ENCODE peak calls at places on chromosomes 1 and 21, in seven cellular contexts. One of them, this sample, is unnamed.

GRCh38 chr21:31310750-31311149 is 33.3 kb downstream of the TIAM1 start:
- DNase-seq in SK-N-SH: no peak
- DNase-seq in heart right ventricle: no peak
- DNase-seq in adrenal gland: no peak
- DNase-seq in A549: no peak
- DNase-seq in IMR-90: peak; percentile 81
- DNase-seq in left ventricle myocardium inferior: no peak
- DNase-seq in this sample: no peak

GRCh38 chr1:225454733-225455132 is 26.9 kb upstream of the LBR start:
- DNase-seq in IMR-90: peak; percentile 89
- DNase-seq in heart right ventricle: no peak
- DNase-seq in adrenal gland: peak; percentile 73
- DNase-seq in left ventricle myocardium inferior: no peak
- DNase-seq in SK-N-SH: no peak
- DNase-seq in A549: peak; percentile 89
- DNase-seq in this sample: no peak

GRCh38 chr1:220804202-220804586 is 17.5 kb downstream of the MTARC1 start:
- DNase-seq in left ventricle myocardium inferior: no peak
- DNase-seq in SK-N-SH: no peak
- DNase-seq in A549: no peak
- DNase-seq in heart right ventricle: no peak
- DNase-seq in IMR-90: peak; percentile 60
- DNase-seq in adrenal gland: no peak
- DNase-seq in this sample: no peak

GRCh38 chr21:42463861-42464515 is 32.0 kb downstream of the RSPH1 start:
- DNase-seq in left ventricle myocardium inferior: no peak
- DNase-seq in IMR-90: peak; percentile 68
- DNase-seq in SK-N-SH: no peak
- DNase-seq in heart right ventricle: no peak
- DNase-seq in A549: no peak
- DNase-seq in adrenal gland: no peak
- DNase-seq in this sample: no peak

GRCh38 chr1:7558481-7558880 is 212.6 kb upstream of the VAMP3 start:
- DNase-seq in heart right ventricle: no peak
- DNase-seq in adrenal gland: no peak
- DNase-seq in SK-N-SH: peak; percentile 66
- DNase-seq in left ventricle myocardium inferior: no peak
- DNase-seq in IMR-90: no peak
- DNase-seq in A549: no peak
- DNase-seq in this sample: no peak

GRCh38 chr1:221869759-221870158 is 127.9 kb upstream of the DUSP10 start:
- DNase-seq in heart right ventricle: no peak
- DNase-seq in A549: no peak
- DNase-seq in IMR-90: peak; percentile 85
- DNase-seq in SK-N-SH: no peak
- DNase-seq in adrenal gland: no peak
- DNase-seq in left ventricle myocardium inferior: no peak
- DNase-seq in this sample: no peak

GRCh38 chr1:32012709-32013385 is 821 bp upstream of the KHDRBS1 start:
- DNase-seq in left ventricle myocardium inferior: no peak
- DNase-seq in A549: no peak
- DNase-seq in heart right ventricle: no peak
- DNase-seq in IMR-90: no peak
- DNase-seq in SK-N-SH: no peak
- DNase-seq in adrenal gland: no peak
- DNase-seq in this sample: no peak

GRCh38 chr1:227903614-227904501 is 43.9 kb downstream of the WNT9A start:
- DNase-seq in IMR-90: no peak
- DNase-seq in SK-N-SH: no peak
- DNase-seq in adrenal gland: no peak
- DNase-seq in left ventricle myocardium inferior: no peak
- DNase-seq in heart right ventricle: peak; percentile 15
- DNase-seq in A549: no peak
- DNase-seq in this sample: no peak

GRCh38 chr1:89815611-89816010 is 5.2 kb upstream of the LRRC8D start:
- DNase-seq in SK-N-SH: no peak
- DNase-seq in adrenal gland: no peak
- DNase-seq in left ventricle myocardium inferior: no peak
- DNase-seq in IMR-90: no peak
- DNase-seq in A549: no peak
- DNase-seq in heart right ventricle: no peak
- DNase-seq in this sample: no peak

GRCh38 chr1:201262963-201263608 is 20.2 kb upstream of the PKP1 start:
- DNase-seq in heart right ventricle: no peak
- DNase-seq in A549: no peak
- DNase-seq in IMR-90: no peak
- DNase-seq in SK-N-SH: peak; percentile 39
- DNase-seq in left ventricle myocardium inferior: no peak
- DNase-seq in adrenal gland: no peak
- DNase-seq in this sample: peak; percentile 21

GRCh38 chr1:224535641-224536040 is 80.5 kb upstream of the CNIH3 start:
- DNase-seq in IMR-90: no peak
- DNase-seq in heart right ventricle: no peak
- DNase-seq in SK-N-SH: no peak
- DNase-seq in adrenal gland: no peak
- DNase-seq in left ventricle myocardium inferior: no peak
- DNase-seq in A549: no peak
- DNase-seq in this sample: no peak

GRCh38 chr1:25875154-25875855 is at the start of gene PAQR7:
- DNase-seq in left ventricle myocardium inferior: peak; percentile 74
- DNase-seq in SK-N-SH: peak; percentile 92
- DNase-seq in heart right ventricle: peak; percentile 76
- DNase-seq in IMR-90: peak; percentile 70
- DNase-seq in A549: peak; percentile 15
- DNase-seq in adrenal gland: peak; percentile 86
- DNase-seq in this sample: no peak
- TF ChIP-seq CTCF in left ventricle myocardium inferior: peak; percentile 9
- TF ChIP-seq CTCF in SK-N-SH: peak; percentile 11
- TF ChIP-seq CTCF in heart right ventricle: no peak
- TF ChIP-seq CTCF in IMR-90: no peak
- TF ChIP-seq CTCF in A549: no peak
- TF ChIP-seq CTCF in adrenal gland: no peak
- TF ChIP-seq CTCF in this sample: peak; percentile 31

DNA sequence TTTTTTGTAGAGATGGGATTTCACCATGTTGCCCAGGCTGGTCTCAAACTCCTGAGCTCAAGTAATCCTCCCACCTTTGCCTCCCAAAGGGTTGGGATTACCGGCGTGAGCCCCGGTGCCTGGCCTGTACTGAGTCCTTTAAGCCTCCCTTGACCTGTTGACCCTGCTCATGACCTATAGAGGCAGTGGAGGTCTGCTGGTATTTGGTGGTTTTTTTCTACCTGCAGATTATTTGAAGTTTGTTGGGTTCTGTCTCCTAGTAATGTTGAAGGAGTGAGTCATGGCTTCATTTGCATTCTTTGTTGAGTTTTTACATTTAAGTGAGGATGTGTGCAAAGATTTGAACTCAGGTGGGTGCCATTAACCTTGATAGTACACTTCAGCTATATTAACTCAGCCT is 14.7 kb upstream of the NPPB start:
- DNase-seq in heart right ventricle: no peak
- DNase-seq in adrenal gland: no peak
- DNase-seq in IMR-90: no peak
- DNase-seq in SK-N-SH: no peak
- DNase-seq in A549: no peak
- DNase-seq in left ventricle myocardium inferior: no peak
- DNase-seq in this sample: no peak
- H3K27ac ChIP-seq in heart right ventricle: peak overlapping the region; percentile 91
- H3K27ac ChIP-seq in adrenal gland: no peak overlapping the region
- H3K27ac ChIP-seq in IMR-90: no peak overlapping the region
- H3K27ac ChIP-seq in SK-N-SH: no peak overlapping the region
- H3K27ac ChIP-seq in A549: no peak overlapping the region
- H3K27ac ChIP-seq in left ventricle myocardium inferior: peak overlapping the region; percentile 91
- H3K27ac ChIP-seq in this sample: no peak overlapping the region

DNA sequence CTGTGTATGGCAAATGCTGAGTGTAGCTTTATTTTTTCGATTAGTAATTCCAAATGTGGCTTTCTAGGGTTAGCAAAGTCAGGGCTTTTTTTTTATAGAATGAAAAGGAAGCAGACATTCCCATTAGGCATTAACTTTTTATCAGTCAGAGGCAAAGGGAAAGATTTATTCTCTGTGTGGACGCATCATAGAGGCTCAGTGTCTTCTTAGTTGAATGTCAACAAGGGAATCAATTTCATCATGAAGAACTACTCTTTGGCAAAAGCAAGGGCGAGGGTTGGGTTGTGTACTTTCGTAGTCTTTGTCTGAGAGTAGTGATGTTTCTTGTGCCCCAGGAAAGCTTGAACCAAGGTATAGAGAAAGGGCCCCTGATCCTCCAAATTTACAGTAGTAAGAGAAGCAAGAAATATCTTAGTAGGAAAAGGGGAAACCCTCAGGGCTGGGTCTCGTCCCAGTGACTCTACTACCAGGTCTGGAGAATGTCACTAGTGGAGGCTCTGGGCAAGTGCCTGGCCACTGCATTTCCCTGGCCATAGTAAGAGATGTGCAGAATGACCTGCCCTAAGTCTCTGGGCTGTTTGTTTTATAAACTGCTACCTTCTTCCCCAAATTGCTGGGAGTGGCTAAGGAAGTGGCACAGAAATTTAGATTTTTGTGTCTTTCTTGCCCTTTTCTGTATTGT is 30.0 kb upstream of the MACF1 start:
- DNase-seq in adrenal gland: no peak
- DNase-seq in IMR-90: no peak
- DNase-seq in A549: no peak
- DNase-seq in heart right ventricle: no peak
- DNase-seq in left ventricle myocardium inferior: no peak
- DNase-seq in SK-N-SH: no peak
- DNase-seq in this sample: no peak
- H3K4me1 ChIP-seq in adrenal gland: peaks cover 57% of the 10 kb centered on the region
- H3K4me1 ChIP-seq in IMR-90: peaks cover 30% of the 10 kb centered on the region
- H3K4me1 ChIP-seq in A549: peaks cover 86% of the 10 kb centered on the region
- H3K4me1 ChIP-seq in heart right ventricle: peaks cover 3% of the 10 kb centered on the region
- H3K4me1 ChIP-seq in left ventricle myocardium inferior: peaks cover 73% of the 10 kb centered on the region
- H3K4me1 ChIP-seq in SK-N-SH: peaks cover 69% of the 10 kb centered on the region
- H3K4me1 ChIP-seq in this sample: peaks cover 61% of the 10 kb centered on the region

GRCh38 chr1:182269097-182269496 is 122.5 kb downstream of the GLUL start:
- DNase-seq in heart right ventricle: no peak
- DNase-seq in left ventricle myocardium inferior: no peak
- DNase-seq in IMR-90: no peak
- DNase-seq in SK-N-SH: no peak
- DNase-seq in A549: no peak
- DNase-seq in adrenal gland: no peak
- DNase-seq in this sample: no peak
- TF ChIP-seq CTCF in heart right ventricle: no peak
- TF ChIP-seq CTCF in left ventricle myocardium inferior: no peak
- TF ChIP-seq CTCF in IMR-90: no peak
- TF ChIP-seq CTCF in SK-N-SH: no peak
- TF ChIP-seq CTCF in A549: no peak
- TF ChIP-seq CTCF in adrenal gland: no peak
- TF ChIP-seq CTCF in this sample: no peak

GRCh38 chr1:17520473-17521319 is 18.8 kb upstream of the ARHGEF10L start:
- DNase-seq in heart right ventricle: no peak
- DNase-seq in A549: no peak
- DNase-seq in adrenal gland: no peak
- DNase-seq in SK-N-SH: no peak
- DNase-seq in left ventricle myocardium inferior: no peak
- DNase-seq in IMR-90: no peak
- DNase-seq in this sample: no peak
- H3K27ac ChIP-seq in heart right ventricle: no peak overlapping the region
- H3K27ac ChIP-seq in A549: no peak overlapping the region
- H3K27ac ChIP-seq in adrenal gland: no peak overlapping the region
- H3K27ac ChIP-seq in SK-N-SH: no peak overlapping the region
- H3K27ac ChIP-seq in left ventricle myocardium inferior: no peak overlapping the region
- H3K27ac ChIP-seq in IMR-90: no peak overlapping the region
- H3K27ac ChIP-seq in this sample: peak overlapping the region; percentile 8

DNA sequence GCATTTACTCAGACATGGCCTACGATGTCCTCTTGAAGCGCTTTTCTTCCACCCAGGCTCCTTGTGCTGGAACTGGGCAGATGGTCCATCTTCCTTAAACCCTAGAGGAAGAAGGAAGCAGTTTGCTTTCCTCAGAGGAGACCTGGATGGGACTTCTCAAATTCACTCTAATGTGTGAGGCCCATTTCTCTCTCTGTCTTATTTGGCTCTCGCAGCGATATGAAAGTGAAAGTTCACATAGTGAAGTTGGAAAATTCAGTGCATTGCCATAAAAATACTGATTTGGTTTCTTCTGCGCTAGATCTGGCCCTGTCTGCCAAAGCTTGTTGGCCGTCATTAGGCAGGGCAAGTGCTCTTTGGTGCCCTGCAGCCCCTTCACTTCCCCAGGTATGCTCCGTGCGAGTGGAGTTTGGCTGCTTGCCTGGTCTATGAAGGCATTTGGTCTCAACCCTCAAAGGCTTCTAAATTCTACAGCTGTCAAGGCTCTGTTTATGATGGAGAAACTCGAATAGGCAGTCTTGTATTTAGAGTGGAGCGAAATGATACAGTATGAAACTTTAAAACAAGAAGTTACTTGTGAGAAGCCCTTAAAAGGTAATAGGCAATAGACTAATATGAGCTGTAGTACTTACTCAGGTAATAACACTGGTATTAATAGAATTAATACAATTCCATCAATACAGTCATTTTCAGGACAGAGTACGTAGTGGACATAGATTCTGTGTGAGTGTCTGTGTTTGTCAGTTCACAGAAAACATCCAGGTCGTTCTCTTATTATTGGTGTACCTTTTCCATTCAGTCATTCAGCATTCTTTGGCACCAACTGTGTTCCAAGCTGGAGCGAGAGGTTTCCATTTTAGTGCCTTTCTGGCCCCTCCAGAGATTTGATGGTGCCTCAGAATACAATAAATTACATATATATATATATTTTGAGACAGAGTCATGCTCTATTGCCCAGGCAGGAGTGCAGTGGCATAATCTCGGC is 20.5 kb downstream of the SZRD1 start:
- DNase-seq in left ventricle myocardium inferior: no peak
- DNase-seq in SK-N-SH: no peak
- DNase-seq in heart right ventricle: no peak
- DNase-seq in IMR-90: peak; percentile 30
- DNase-seq in A549: no peak
- DNase-seq in adrenal gland: no peak
- DNase-seq in this sample: no peak
- H3K4me1 ChIP-seq in left ventricle myocardium inferior: peaks cover 85% of the 10 kb centered on the region
- H3K4me1 ChIP-seq in SK-N-SH: peaks cover 17% of the 10 kb centered on the region
- H3K4me1 ChIP-seq in heart right ventricle: peaks cover 28% of the 10 kb centered on the region
- H3K4me1 ChIP-seq in IMR-90: peaks cover 28% of the 10 kb centered on the region
- H3K4me1 ChIP-seq in A549: peaks cover 71% of the 10 kb centered on the region
- H3K4me1 ChIP-seq in adrenal gland: peaks cover 71% of the 10 kb centered on the region
- H3K4me1 ChIP-seq in this sample: peaks cover 25% of the 10 kb centered on the region

DNA sequence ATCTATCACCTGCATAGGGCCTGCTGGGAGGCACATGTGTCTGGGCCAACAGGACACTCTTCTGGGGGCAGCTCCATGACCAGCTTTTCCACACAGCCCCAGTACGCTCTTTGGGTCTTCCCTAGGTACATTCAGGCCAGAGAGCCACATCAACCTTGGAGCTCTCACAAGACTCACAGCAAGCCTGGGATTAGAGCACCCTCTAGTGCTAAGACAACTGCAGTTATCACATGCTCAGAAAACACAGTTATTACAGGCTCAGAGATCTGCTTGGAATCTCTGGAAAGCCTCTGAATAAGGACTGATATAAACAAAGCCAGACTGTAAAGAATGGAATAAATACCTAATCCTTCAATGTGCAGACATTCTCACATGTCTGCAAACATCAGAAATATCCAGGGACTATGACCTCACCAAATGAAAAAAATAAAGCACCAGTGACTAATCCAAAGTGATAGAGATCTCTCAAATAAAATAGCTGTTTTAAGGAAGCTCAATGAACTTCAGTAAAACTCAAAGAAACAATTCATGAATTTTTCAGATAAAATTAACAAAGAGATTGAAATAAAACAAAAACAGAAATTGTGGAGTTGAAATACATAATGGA is 563.9 kb upstream of the NR5A2 start:
- DNase-seq in A549: peak; percentile 9
- DNase-seq in adrenal gland: no peak
- DNase-seq in SK-N-SH: peak; percentile 1
- DNase-seq in heart right ventricle: no peak
- DNase-seq in IMR-90: peak; percentile 82
- DNase-seq in left ventricle myocardium inferior: no peak
- DNase-seq in this sample: no peak
- TF ChIP-seq CTCF in A549: peak; percentile 49
- TF ChIP-seq CTCF in adrenal gland: no peak
- TF ChIP-seq CTCF in SK-N-SH: peak; percentile 57
- TF ChIP-seq CTCF in heart right ventricle: no peak
- TF ChIP-seq CTCF in IMR-90: peak; percentile 71
- TF ChIP-seq CTCF in left ventricle myocardium inferior: no peak
- TF ChIP-seq CTCF in this sample: peak; percentile 71

This sample was measured in RWPE2.